ENCODE peak calls at places on chromosomes 2 and 18, in six cellular contexts. X is non-pigmented ciliary epithelial cell; A is sciatic nerve; B is activated CD8-positive, alpha-beta memory T cell treated with anti-CD3 and anti-CD28 coated beads for 24 hours; K is GM04504; C is IMR-90. D is an unnamed sample.

GRCh38 chr2:165825041-165825440 is 31.0 kb upstream of the GALNT3 start:
- DNase-seq in C (peak; percentile 44), K (no peak), X (peak; percentile 17), A (peak; percentile 61), B (no peak), D (no peak)

GRCh38 chr2:129469389-129469788 is 510.1 kb upstream of the RAB6C start:
- DNase-seq in X (no peak), K (no peak), C (no peak), B (no peak), A (no peak), D (no peak)

GRCh38 chr2:39118786-39119499 is 1.9 kb downstream of the SOS1 start:
- DNase-seq in X (no peak), C (no peak), A (no peak), B (no peak), K (no peak), D (no peak)

GRCh38 chr2:240129731-240130392 is 6.2 kb downstream of the COPS9 start:
- DNase-seq in B (peak; percentile 44), X (no peak), C (no peak), A (peak; percentile 47), K (no peak), D (no peak)

GRCh38 chr2:234074751-234075520 is 24.4 kb downstream of the SPP2 start:
- DNase-seq in X (no peak), B (no peak), C (no peak), K (no peak), A (no peak), D (no peak)

GRCh38 chr18:74831571-74832250 is 234.0 kb downstream of the ZNF407 start:
- DNase-seq in K (no peak), X (no peak), B (no peak), A (no peak), C (peak; percentile 45), D (no peak)

GRCh38 chr2:54666131-54666637 is 57.3 kb upstream of the EML6 start:
- DNase-seq in X (no peak), A (no peak), B (no peak), C (peak; percentile 81), K (peak; percentile 84), D (no peak)

GRCh38 chr2:226835796-226836547 is at the start of gene RHBDD1:
- DNase-seq in A (peak; percentile 95), B (peak; percentile 96), X (peak; percentile 74), K (peak; percentile 86), C (peak; percentile 95), D (peak; percentile 67)

GRCh38 chr2:224350703-224351102 is 51.2 kb downstream of the FAM124B start:
- DNase-seq in C (no peak), B (no peak), K (no peak), A (no peak), X (no peak), D (no peak)

GRCh38 chr2:241820625-241821384 is 11.8 kb downstream of the NEU4 start:
- DNase-seq in K (no peak), X (no peak), A (peak; percentile 54), B (peak; percentile 54), C (no peak), D (no peak)

GRCh38 chr2:100484390-100484789 is 14.1 kb downstream of the NMS start:
- DNase-seq in B (no peak), K (no peak), X (no peak), C (no peak), A (no peak), D (no peak)

GRCh38 chr2:70984576-70985282 is 6.3 kb downstream of the ANKRD53 start:
- DNase-seq in K (no peak), A (peak; percentile 72), C (peak; percentile 37), X (no peak), B (peak; percentile 93), D (no peak)